ENCODE peak calls at places on chromosomes 2 and 18, in nine cellular contexts. X, S, K, P, I, T, G, U and V are unnamed samples.

GRCh38 chr2:218961229-218961628 is 1.8 kb downstream of the CDK5R2 start:
- DNase-seq in X (no peak), S (no peak), K (no peak), P (no peak), I (no peak), T (no peak), G (no peak), U (no peak), V (no peak)

GRCh38 chr2:170895023-170895759 is 33.9 kb upstream of the GORASP2 start:
- DNase-seq in X (no peak), S (no peak), K (no peak), P (no peak), I (no peak), T (no peak), G (peak; percentile 49), U (no peak), V (peak; percentile 25)

GRCh38 chr2:225027061-225027762 is 15.1 kb downstream of the DOCK10 start:
- DNase-seq in X (no peak), S (no peak), K (no peak), P (no peak), I (no peak), T (no peak), G (no peak), U (no peak), V (no peak)

GRCh38 chr2:3759331-3759730 is 56.0 kb downstream of the DCDC2C start:
- DNase-seq in X (no peak), S (no peak), K (no peak), P (no peak), I (no peak), T (peak; percentile 89), G (no peak), U (no peak), V (no peak)

GRCh38 chr2:101843048-101843447 is 145.5 kb downstream of the MAP4K4 start:
- DNase-seq in X (no peak), S (no peak), K (no peak), P (no peak), I (peak; percentile 48), T (no peak), G (no peak), U (no peak), V (peak; percentile 41)

GRCh38 chr2:217988840-217989204 is 14.0 kb downstream of the TNS1 start:
- DNase-seq in X (no peak), S (no peak), K (no peak), P (no peak), I (no peak), T (no peak), G (peak; percentile 7), U (peak; percentile 73), V (no peak)

GRCh38 chr2:241252778-241253475 is 62.5 kb downstream of the HDLBP start:
- DNase-seq in X (no peak), S (no peak), K (no peak), P (no peak), I (no peak), T (no peak), G (no peak), U (no peak), V (no peak)

GRCh38 chr2:95331606-95332005 is 34.5 kb downstream of the KCNIP3 start:
- DNase-seq in X (no peak), S (no peak), K (no peak), P (no peak), I (no peak), T (no peak), G (no peak), U (peak; percentile 37), V (no peak)

GRCh38 chr2:192194065-192194865 is 468 bp downstream of the TMEFF2 start:
- DNase-seq in X (peak; percentile 66), S (no peak), K (peak; percentile 45), P (no peak), I (peak; percentile 8), T (peak; percentile 39), G (peak; percentile 15), U (peak; percentile 75), V (no peak)

GRCh38 chr18:13239557-13239956 is 21.0 kb downstream of the LDLRAD4 start:
- DNase-seq in X (no peak), S (no peak), K (no peak), P (no peak), I (no peak), T (no peak), G (no peak), U (no peak), V (no peak)

GRCh38 chr2:112714836-112715631 is 5.8 kb upstream of the NT5DC4 start:
- DNase-seq in X (no peak), S (no peak), K (no peak), P (no peak), I (no peak), T (peak; percentile 61), G (peak; percentile 87), U (no peak), V (peak; percentile 76)

GRCh38 chr18:24631238-24632025 is 171.0 kb downstream of the HRH4 start:
- DNase-seq in X (peak; percentile 19), S (no peak), K (no peak), P (no peak), I (no peak), T (peak; percentile 15), G (no peak), U (no peak), V (no peak)

GRCh38 chr2:63780483-63781155 is 61.1 kb upstream of the UGP2 start:
- DNase-seq in X (no peak), S (no peak), K (no peak), P (no peak), I (no peak), T (no peak), G (no peak), U (no peak), V (no peak)

GRCh38 chr2:115190459-115190858 is 748.0 kb downstream of the DPP10 start:
- DNase-seq in X (no peak), S (no peak), K (no peak), P (no peak), I (no peak), T (no peak), G (no peak), U (no peak), V (no peak)
- TF ChIP-seq CTCF in X (no peak), S (no peak), K (no peak), P (no peak), I (no peak), T (no peak), G (no peak), U (no peak), V (no peak)

DNA sequence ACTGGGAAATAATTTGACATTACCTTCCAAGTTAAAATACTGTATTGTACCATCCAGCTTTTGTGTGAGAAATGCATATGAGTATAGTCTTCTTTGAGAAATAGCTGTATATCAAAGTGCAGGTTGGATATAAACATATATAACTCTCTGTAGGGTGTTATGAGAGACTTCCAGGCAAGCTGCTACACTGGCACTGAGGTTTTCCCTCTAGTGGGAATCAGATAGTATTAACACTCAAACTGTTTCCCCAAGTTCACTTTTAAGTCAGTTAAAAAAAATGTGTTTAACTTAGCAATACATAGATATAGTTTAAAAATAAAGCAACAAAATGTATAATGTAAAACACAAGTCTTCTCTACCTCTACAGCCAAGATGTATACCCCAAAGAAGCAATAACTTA is 368.4 kb upstream of the SLC8A1 start:
- DNase-seq in X (no peak), S (no peak), K (no peak), P (no peak), I (no peak), T (peak; percentile 1), G (no peak), U (no peak), V (peak; percentile 30)
- TF ChIP-seq CTCF in X (no peak), S (no peak), K (no peak), P (no peak), I (no peak), T (no peak), G (peak; percentile 9), U (no peak), V (peak; percentile 20)

GRCh38 chr18:26135563-26135962 is 1.9 kb downstream of the PSMA8 start:
- DNase-seq in X (no peak), S (no peak), K (no peak), P (no peak), I (no peak), T (no peak), G (no peak), U (no peak), V (no peak)
- TF ChIP-seq CTCF in X (no peak), S (no peak), K (no peak), P (no peak), I (no peak), T (no peak), G (no peak), U (no peak), V (no peak)

GRCh38 chr2:207131634-207132418 is 33.9 kb downstream of the KLF7 start:
- DNase-seq in X (no peak), S (no peak), K (no peak), P (no peak), I (no peak), T (no peak), G (no peak), U (no peak), V (no peak)
- TF ChIP-seq CTCF in X (no peak), S (no peak), K (no peak), P (no peak), I (no peak), T (no peak), G (no peak), U (no peak), V (no peak)

DNA sequence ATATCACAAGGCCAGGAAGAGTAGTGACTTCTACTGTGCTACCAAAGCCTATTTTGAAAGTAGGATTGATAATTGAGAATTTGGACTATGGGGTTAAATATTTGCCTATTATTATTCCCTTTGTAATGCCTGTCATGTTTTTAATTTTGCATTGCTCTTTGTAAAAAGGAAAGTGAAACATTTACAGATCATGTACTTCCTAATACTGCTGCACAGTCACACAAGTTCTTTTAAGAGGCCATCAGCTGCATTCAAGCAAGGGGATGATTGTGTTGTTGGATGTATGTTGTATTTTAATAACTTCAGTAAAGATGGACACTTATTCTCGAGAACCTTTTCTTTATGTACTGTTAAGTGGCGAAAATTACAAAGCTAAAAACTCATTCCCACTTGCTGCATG is 70.1 kb downstream of the PLEKHA3 start:
- DNase-seq in X (no peak), S (no peak), K (no peak), P (no peak), I (no peak), T (no peak), G (no peak), U (no peak), V (no peak)
- TF ChIP-seq CTCF in X (no peak), S (no peak), K (no peak), P (no peak), I (no peak), T (no peak), G (no peak), U (no peak), V (no peak)

GRCh38 chr18:54316071-54316820 is 41.4 kb downstream of the STARD6 start:
- DNase-seq in X (no peak), S (no peak), K (no peak), P (no peak), I (no peak), T (no peak), G (no peak), U (no peak), V (no peak)
- TF ChIP-seq CTCF in X (no peak), S (no peak), K (no peak), P (no peak), I (no peak), T (no peak), G (no peak), U (no peak), V (no peak)